ENCODE peak calls at places on chromosome 16, in six cellular contexts. One of them, this sample, is unnamed.

GRCh38 chr16:84314814-84315213 is 20.1 kb downstream of the WFDC1 start:
- DNase-seq in foreskin fibroblast: no peak
- DNase-seq in A172: no peak
- DNase-seq in GM04504: no peak
- DNase-seq in HT-29: no peak
- DNase-seq in fibroblast of lung: no peak
- DNase-seq in this sample: no peak

GRCh38 chr16:49608095-49608494 is 234.5 kb downstream of the C16orf78 start:
- DNase-seq in GM04504: no peak
- DNase-seq in HT-29: no peak
- DNase-seq in A172: no peak
- DNase-seq in foreskin fibroblast: peak
- DNase-seq in fibroblast of lung: no peak
- DNase-seq in this sample: no peak

GRCh38 chr16:27461483-27462171 is 59.7 kb downstream of the IL21R start:
- DNase-seq in foreskin fibroblast: peak
- DNase-seq in GM04504: no peak
- DNase-seq in HT-29: no peak
- DNase-seq in A172: peak
- DNase-seq in fibroblast of lung: peak
- DNase-seq in this sample: peak

GRCh38 chr16:5056347-5056746 is 9.4 kb downstream of the C16orf89 start:
- DNase-seq in A172: no peak
- DNase-seq in HT-29: peak
- DNase-seq in fibroblast of lung: no peak
- DNase-seq in GM04504: no peak
- DNase-seq in foreskin fibroblast: peak
- DNase-seq in this sample: no peak

GRCh38 chr16:82924075-82924854 is 297.5 kb downstream of the CDH13 start:
- DNase-seq in fibroblast of lung: no peak
- DNase-seq in GM04504: no peak
- DNase-seq in HT-29: peak
- DNase-seq in A172: peak
- DNase-seq in foreskin fibroblast: peak
- DNase-seq in this sample: peak

GRCh38 chr16:22684282-22685161 is 129.4 kb upstream of the HS3ST2 start:
- DNase-seq in A172: no peak
- DNase-seq in GM04504: no peak
- DNase-seq in foreskin fibroblast: peak
- DNase-seq in fibroblast of lung: peak
- DNase-seq in HT-29: no peak
- DNase-seq in this sample: peak

GRCh38 chr16:69443809-69444611 is 19.6 kb downstream of the CYB5B start:
- DNase-seq in foreskin fibroblast: peak
- DNase-seq in HT-29: no peak
- DNase-seq in GM04504: peak
- DNase-seq in fibroblast of lung: peak
- DNase-seq in A172: peak
- DNase-seq in this sample: peak

GRCh38 chr16:10736926-10737625 is 6.6 kb upstream of the NUBP1 start:
- DNase-seq in HT-29: peak
- DNase-seq in A172: peak
- DNase-seq in foreskin fibroblast: peak
- DNase-seq in fibroblast of lung: peak
- DNase-seq in GM04504: no peak
- DNase-seq in this sample: peak

GRCh38 chr16:76483510-76483909 is 206.3 kb downstream of the CNTNAP4 start:
- DNase-seq in GM04504: no peak
- DNase-seq in foreskin fibroblast: no peak
- DNase-seq in HT-29: no peak
- DNase-seq in A172: no peak
- DNase-seq in fibroblast of lung: no peak
- DNase-seq in this sample: no peak

GRCh38 chr16:69904495-69905170 is 46.5 kb upstream of the CLEC18A start:
- DNase-seq in foreskin fibroblast: no peak
- DNase-seq in A172: no peak
- DNase-seq in GM04504: no peak
- DNase-seq in fibroblast of lung: no peak
- DNase-seq in HT-29: no peak
- DNase-seq in this sample: no peak

This sample was measured in M059J.